ENCODE peak calls at places on chromosomes 5 and 9, in nine cellular contexts. One of them, this sample, is unnamed.
A peak's percentile ranks its signal among the peaks of the same experiment; 100 is the strongest.

GRCh38 chr5:96852769-96853168 is 23.5 kb upstream of the ERAP2 start:
- DNase-seq in keratinocyte: no peak
- DNase-seq in spleen: no peak
- DNase-seq in fibroblast of villous mesenchyme: no peak
- DNase-seq in transverse colon: no peak
- DNase-seq in endothelial cell: no peak
- DNase-seq in cardiac fibroblast: peak; percentile 15
- DNase-seq in epithelial cell of esophagus: no peak
- DNase-seq in pancreas: no peak
- DNase-seq in this sample: no peak

GRCh38 chr5:677131-678101 is 15.7 kb downstream of the TPPP start:
- DNase-seq in epithelial cell of esophagus: no peak
- DNase-seq in fibroblast of villous mesenchyme: no peak
- DNase-seq in keratinocyte: no peak
- DNase-seq in cardiac fibroblast: no peak
- DNase-seq in transverse colon: no peak
- DNase-seq in pancreas: no peak
- DNase-seq in spleen: peak; percentile 65
- DNase-seq in endothelial cell: no peak
- DNase-seq in this sample: no peak

GRCh38 chr5:1936413-1936812 is 53.7 kb upstream of the IRX4 start:
- DNase-seq in fibroblast of villous mesenchyme: no peak
- DNase-seq in epithelial cell of esophagus: peak; percentile 87
- DNase-seq in endothelial cell: no peak
- DNase-seq in spleen: no peak
- DNase-seq in keratinocyte: peak; percentile 66
- DNase-seq in transverse colon: no peak
- DNase-seq in cardiac fibroblast: no peak
- DNase-seq in pancreas: no peak
- DNase-seq in this sample: no peak

GRCh38 chr5:158435161-158435616 is 576.2 kb upstream of the CLINT1 start:
- DNase-seq in epithelial cell of esophagus: peak; percentile 45
- DNase-seq in endothelial cell: no peak
- DNase-seq in keratinocyte: no peak
- DNase-seq in fibroblast of villous mesenchyme: no peak
- DNase-seq in cardiac fibroblast: no peak
- DNase-seq in transverse colon: no peak
- DNase-seq in pancreas: no peak
- DNase-seq in spleen: no peak
- DNase-seq in this sample: no peak

GRCh38 chr9:106892632-106893031 is 29.7 kb downstream of the ZNF462 start:
- DNase-seq in transverse colon: peak; percentile 34
- DNase-seq in spleen: no peak
- DNase-seq in epithelial cell of esophagus: peak; percentile 98
- DNase-seq in fibroblast of villous mesenchyme: peak; percentile 93
- DNase-seq in endothelial cell: no peak
- DNase-seq in pancreas: no peak
- DNase-seq in cardiac fibroblast: peak; percentile 99
- DNase-seq in keratinocyte: peak; percentile 98
- DNase-seq in this sample: peak; percentile 94

GRCh38 chr9:75455444-75455921 is 367.2 kb downstream of the OSTF1 start:
- DNase-seq in keratinocyte: no peak
- DNase-seq in spleen: no peak
- DNase-seq in transverse colon: no peak
- DNase-seq in pancreas: no peak
- DNase-seq in fibroblast of villous mesenchyme: peak; percentile 1
- DNase-seq in epithelial cell of esophagus: peak; percentile 59
- DNase-seq in endothelial cell: no peak
- DNase-seq in cardiac fibroblast: peak; percentile 25
- DNase-seq in this sample: peak; percentile 41

GRCh38 chr5:146860213-146860891 is 18.2 kb downstream of the PPP2R2B start:
- DNase-seq in endothelial cell: no peak
- DNase-seq in fibroblast of villous mesenchyme: peak; percentile 66
- DNase-seq in keratinocyte: no peak
- DNase-seq in epithelial cell of esophagus: no peak
- DNase-seq in spleen: no peak
- DNase-seq in transverse colon: no peak
- DNase-seq in cardiac fibroblast: no peak
- DNase-seq in pancreas: no peak
- DNase-seq in this sample: peak; percentile 80

GRCh38 chr9:136994885-136995224 is 1.5 kb downstream of the CLIC3 start:
- DNase-seq in fibroblast of villous mesenchyme: no peak
- DNase-seq in cardiac fibroblast: no peak
- DNase-seq in endothelial cell: peak; percentile 43
- DNase-seq in epithelial cell of esophagus: no peak
- DNase-seq in keratinocyte: no peak
- DNase-seq in pancreas: no peak
- DNase-seq in spleen: no peak
- DNase-seq in transverse colon: no peak
- DNase-seq in this sample: no peak

GRCh38 chr5:92956886-92957285 is 624.1 kb downstream of the NR2F1-AS1 start:
- DNase-seq in keratinocyte: no peak
- DNase-seq in epithelial cell of esophagus: no peak
- DNase-seq in spleen: no peak
- DNase-seq in cardiac fibroblast: peak; percentile 25
- DNase-seq in pancreas: no peak
- DNase-seq in transverse colon: no peak
- DNase-seq in fibroblast of villous mesenchyme: no peak
- DNase-seq in endothelial cell: no peak
- DNase-seq in this sample: no peak

GRCh38 chr9:110133608-110134214 is 74.2 kb downstream of the C9orf152 start:
- DNase-seq in pancreas: no peak
- DNase-seq in spleen: no peak
- DNase-seq in fibroblast of villous mesenchyme: no peak
- DNase-seq in keratinocyte: no peak
- DNase-seq in epithelial cell of esophagus: peak; percentile 78
- DNase-seq in endothelial cell: no peak
- DNase-seq in cardiac fibroblast: peak; percentile 80
- DNase-seq in transverse colon: no peak
- DNase-seq in this sample: no peak

GRCh38 chr9:20012232-20012631 is 223.4 kb upstream of the SLC24A2 start:
- DNase-seq in pancreas: no peak
- DNase-seq in endothelial cell: no peak
- DNase-seq in epithelial cell of esophagus: no peak
- DNase-seq in keratinocyte: no peak
- DNase-seq in transverse colon: no peak
- DNase-seq in spleen: no peak
- DNase-seq in cardiac fibroblast: peak; percentile 52
- DNase-seq in fibroblast of villous mesenchyme: no peak
- DNase-seq in this sample: no peak

GRCh38 chr5:89011778-89012320 is 128.9 kb upstream of the MEF2C start:
- DNase-seq in keratinocyte: no peak
- DNase-seq in transverse colon: no peak
- DNase-seq in spleen: no peak
- DNase-seq in pancreas: no peak
- DNase-seq in fibroblast of villous mesenchyme: no peak
- DNase-seq in epithelial cell of esophagus: no peak
- DNase-seq in cardiac fibroblast: no peak
- DNase-seq in endothelial cell: no peak
- DNase-seq in this sample: no peak

GRCh38 chr5:89012361-89012760 is 129.4 kb upstream of the MEF2C start:
- DNase-seq in endothelial cell: no peak
- DNase-seq in epithelial cell of esophagus: peak; percentile 61
- DNase-seq in cardiac fibroblast: no peak
- DNase-seq in fibroblast of villous mesenchyme: no peak
- DNase-seq in pancreas: no peak
- DNase-seq in transverse colon: no peak
- DNase-seq in keratinocyte: no peak
- DNase-seq in spleen: no peak
- DNase-seq in this sample: no peak

DNA sequence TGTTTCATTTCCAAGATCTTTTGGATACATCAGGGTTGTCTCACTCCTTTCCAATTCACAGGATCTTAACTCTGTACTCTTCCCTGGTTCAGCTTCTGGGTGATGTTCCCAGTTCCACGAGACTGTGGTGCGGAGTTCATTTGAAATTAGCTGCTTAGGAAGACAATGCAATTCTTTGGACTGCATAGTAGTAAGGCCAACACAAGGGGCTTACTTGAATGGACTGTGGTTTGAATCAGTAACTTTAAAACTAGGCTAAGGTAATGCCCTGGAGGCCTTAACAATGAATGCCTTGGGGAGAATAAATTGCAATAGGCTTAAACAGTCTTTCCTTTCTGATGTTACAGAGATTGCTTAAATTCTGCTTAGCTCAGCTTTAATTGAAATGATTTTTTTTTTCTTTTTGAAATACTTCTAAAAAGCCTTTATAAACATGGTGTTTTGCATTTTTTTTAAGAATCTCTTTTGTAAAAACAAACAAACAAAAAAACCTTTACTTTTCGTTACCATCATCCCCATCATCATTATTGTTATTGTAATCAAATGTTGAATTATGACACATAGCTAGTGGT is 133.8 kb upstream of the MEF2C start:
- DNase-seq in transverse colon: no peak
- DNase-seq in cardiac fibroblast: no peak
- DNase-seq in pancreas: no peak
- DNase-seq in keratinocyte: no peak
- DNase-seq in epithelial cell of esophagus: no peak
- DNase-seq in endothelial cell: no peak
- DNase-seq in spleen: no peak
- DNase-seq in fibroblast of villous mesenchyme: no peak
- DNase-seq in this sample: no peak
- TF ChIP-seq CTCF in transverse colon: no peak
- TF ChIP-seq CTCF in cardiac fibroblast: no peak
- TF ChIP-seq CTCF in pancreas: no peak
- TF ChIP-seq CTCF in keratinocyte: no peak
- TF ChIP-seq CTCF in epithelial cell of esophagus: no peak
- TF ChIP-seq CTCF in endothelial cell: no peak
- TF ChIP-seq CTCF in spleen: no peak
- TF ChIP-seq CTCF in fibroblast of villous mesenchyme: no peak
- TF ChIP-seq CTCF in this sample: no peak

GRCh38 chr9:133058051-133058450 is 3.7 kb upstream of the CEL start:
- DNase-seq in pancreas: no peak
- DNase-seq in epithelial cell of esophagus: no peak
- DNase-seq in fibroblast of villous mesenchyme: no peak
- DNase-seq in endothelial cell: no peak
- DNase-seq in cardiac fibroblast: no peak
- DNase-seq in keratinocyte: no peak
- DNase-seq in transverse colon: no peak
- DNase-seq in spleen: no peak
- DNase-seq in this sample: no peak

GRCh38 chr9:133058550-133059320 is 3.0 kb upstream of the CEL start:
- DNase-seq in endothelial cell: no peak
- DNase-seq in keratinocyte: no peak
- DNase-seq in epithelial cell of esophagus: no peak
- DNase-seq in cardiac fibroblast: no peak
- DNase-seq in pancreas: peak; percentile 30
- DNase-seq in fibroblast of villous mesenchyme: no peak
- DNase-seq in transverse colon: no peak
- DNase-seq in spleen: no peak
- DNase-seq in this sample: no peak

GRCh38 chr9:133059623-133060022 is 2.2 kb upstream of the CEL start:
- DNase-seq in endothelial cell: no peak
- DNase-seq in keratinocyte: no peak
- DNase-seq in fibroblast of villous mesenchyme: no peak
- DNase-seq in epithelial cell of esophagus: peak; percentile 54
- DNase-seq in pancreas: peak; percentile 65
- DNase-seq in spleen: no peak
- DNase-seq in cardiac fibroblast: no peak
- DNase-seq in transverse colon: no peak
- DNase-seq in this sample: no peak

GRCh38 chr9:133063159-133063499 is 1.3 kb downstream of the CEL start:
- DNase-seq in keratinocyte: no peak
- DNase-seq in pancreas: no peak
- DNase-seq in spleen: peak; percentile 48
- DNase-seq in fibroblast of villous mesenchyme: no peak
- DNase-seq in epithelial cell of esophagus: no peak
- DNase-seq in transverse colon: no peak
- DNase-seq in cardiac fibroblast: no peak
- DNase-seq in endothelial cell: no peak
- DNase-seq in this sample: no peak

DNA sequence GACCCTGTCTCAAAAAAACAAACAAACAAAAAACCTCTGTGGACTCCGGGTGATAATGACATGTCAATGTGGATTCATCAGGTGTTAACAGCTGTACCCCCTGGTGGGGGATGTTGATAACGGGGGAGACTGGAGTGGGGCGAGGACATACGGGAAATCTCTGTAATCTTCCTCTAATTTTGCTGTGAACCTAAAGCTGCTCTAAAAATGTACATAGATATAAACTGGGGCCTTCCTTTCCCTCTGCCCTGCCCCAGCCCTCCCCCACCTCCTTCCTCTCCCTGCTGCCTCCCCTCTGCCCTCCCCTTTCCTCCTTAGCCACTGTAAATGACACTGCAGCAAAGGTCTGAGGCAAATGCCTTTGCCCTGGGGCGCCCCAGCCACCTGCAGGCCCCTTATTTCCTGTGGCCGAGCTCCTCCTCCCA is 1.4 kb upstream of the CEL start:
- DNase-seq in keratinocyte: no peak
- DNase-seq in endothelial cell: no peak
- DNase-seq in transverse colon: no peak
- DNase-seq in cardiac fibroblast: no peak
- DNase-seq in spleen: no peak
- DNase-seq in pancreas: no peak
- DNase-seq in epithelial cell of esophagus: no peak
- DNase-seq in fibroblast of villous mesenchyme: no peak
- DNase-seq in this sample: no peak
- TF ChIP-seq CTCF in keratinocyte: no peak
- TF ChIP-seq CTCF in endothelial cell: no peak
- TF ChIP-seq CTCF in transverse colon: no peak
- TF ChIP-seq CTCF in cardiac fibroblast: no peak
- TF ChIP-seq CTCF in spleen: no peak
- TF ChIP-seq CTCF in pancreas: no peak
- TF ChIP-seq CTCF in epithelial cell of esophagus: no peak
- TF ChIP-seq CTCF in fibroblast of villous mesenchyme: no peak
- TF ChIP-seq CTCF in this sample: no peak

DNA sequence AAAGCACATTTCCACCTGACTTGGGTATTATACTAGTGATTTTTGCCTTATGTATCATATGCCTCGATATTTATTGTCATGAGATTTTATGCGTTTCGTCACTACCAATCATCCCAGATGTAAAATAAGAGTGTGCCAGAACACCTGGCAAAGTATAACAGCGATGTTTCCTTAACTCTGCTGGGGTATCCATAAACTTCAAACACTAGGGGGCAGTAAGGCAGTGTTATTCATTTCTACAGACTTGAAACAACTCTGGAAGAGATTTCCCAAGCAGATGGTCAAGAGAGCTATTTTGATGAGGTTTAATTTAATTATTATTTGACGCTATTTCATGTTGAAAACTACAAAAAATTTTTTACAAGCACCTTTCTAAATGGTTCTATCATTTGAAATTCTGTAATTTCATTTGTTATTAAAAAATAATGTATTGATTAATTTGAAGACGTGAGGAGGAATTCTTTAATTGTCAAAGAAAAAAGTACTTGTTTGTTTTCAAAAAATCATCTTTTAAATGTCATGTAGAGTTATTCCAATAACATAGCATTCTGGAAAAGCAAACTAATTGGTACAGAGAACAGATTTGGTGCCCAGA is 388.5 kb upstream of the CTNND2 start:
- DNase-seq in spleen: no peak
- DNase-seq in keratinocyte: no peak
- DNase-seq in pancreas: no peak
- DNase-seq in transverse colon: no peak
- DNase-seq in cardiac fibroblast: peak; percentile 9
- DNase-seq in epithelial cell of esophagus: peak; percentile 70
- DNase-seq in fibroblast of villous mesenchyme: peak; percentile 4
- DNase-seq in endothelial cell: peak; percentile 16
- DNase-seq in this sample: no peak
- TF ChIP-seq CTCF in spleen: no peak
- TF ChIP-seq CTCF in keratinocyte: no peak
- TF ChIP-seq CTCF in pancreas: no peak
- TF ChIP-seq CTCF in transverse colon: no peak
- TF ChIP-seq CTCF in cardiac fibroblast: no peak
- TF ChIP-seq CTCF in epithelial cell of esophagus: peak; percentile 47
- TF ChIP-seq CTCF in fibroblast of villous mesenchyme: peak; percentile 18
- TF ChIP-seq CTCF in endothelial cell: peak; percentile 70
- TF ChIP-seq CTCF in this sample: peak; percentile 39

GRCh38 chr5:98839469-98840383 is 66.3 kb downstream of the RGMB start:
- DNase-seq in cardiac fibroblast: peak; percentile 34
- DNase-seq in transverse colon: no peak
- DNase-seq in epithelial cell of esophagus: peak; percentile 5
- DNase-seq in fibroblast of villous mesenchyme: peak; percentile 29
- DNase-seq in pancreas: no peak
- DNase-seq in spleen: peak; percentile 68
- DNase-seq in keratinocyte: no peak
- DNase-seq in endothelial cell: no peak
- DNase-seq in this sample: no peak
- TF ChIP-seq CTCF in cardiac fibroblast: peak; percentile 44
- TF ChIP-seq CTCF in transverse colon: no peak
- TF ChIP-seq CTCF in epithelial cell of esophagus: peak; percentile 38
- TF ChIP-seq CTCF in fibroblast of villous mesenchyme: peak; percentile 36
- TF ChIP-seq CTCF in pancreas: no peak
- TF ChIP-seq CTCF in spleen: no peak
- TF ChIP-seq CTCF in keratinocyte: peak; percentile 26
- TF ChIP-seq CTCF in endothelial cell: no peak
- TF ChIP-seq CTCF in this sample: peak; percentile 30